ENCODE peak calls at places on chromosomes 1 and 21, in eight cellular contexts. I is transverse colon; G is iPS DF 6.9; A is heart left ventricle; M is CD8-positive, alpha-beta memory T cell; K is fibroblast of lung; L is GM23248; X is hepatocyte. Q is an unnamed sample.
A peak's percentile ranks its signal among the peaks of the same experiment; 100 is the strongest.

GRCh38 chr1:24981632-24982007 is 51.5 kb upstream of the RUNX3 start:
- DNase-seq in I (no peak), G (no peak), A (no peak), M (peak; percentile 55), K (no peak), L (no peak), X (no peak), Q (no peak)

GRCh38 chr1:183284086-183284485 is 98.0 kb downstream of the LAMC2 start:
- DNase-seq in I (no peak), G (no peak), A (no peak), M (no peak), K (no peak), L (no peak), X (no peak), Q (no peak)

GRCh38 chr1:162381383-162381782 is at the start of gene C1orf226:
- DNase-seq in I (peak; percentile 46), G (no peak), A (no peak), M (no peak), K (no peak), L (peak; percentile 19), X (peak; percentile 76), Q (peak; percentile 98)

GRCh38 chr21:35354078-35354477 is 305.0 kb upstream of the RUNX1 start:
- DNase-seq in I (no peak), G (no peak), A (no peak), M (no peak), K (no peak), L (no peak), X (no peak), Q (no peak)

GRCh38 chr1:179083031-179083345 is 1.1 kb downstream of the TOR3A start:
- DNase-seq in I (no peak), G (no peak), A (no peak), M (peak; percentile 25), K (peak; percentile 18), L (peak; percentile 63), X (no peak), Q (no peak)

GRCh38 chr1:17597651-17598050 is 58.2 kb downstream of the ARHGEF10L start:
- DNase-seq in I (peak; percentile 46), G (no peak), A (no peak), M (no peak), K (no peak), L (no peak), X (peak; percentile 57), Q (peak; percentile 48)

GRCh38 chr1:153422450-153423068 is 6.2 kb downstream of the S100A7A start:
- DNase-seq in I (peak; percentile 66), G (peak; percentile 25), A (peak; percentile 59), M (peak; percentile 49), K (peak; percentile 66), L (peak; percentile 62), X (peak; percentile 77), Q (peak; percentile 61)

GRCh38 chr1:31153423-31153822 is 86.3 kb downstream of the NKAIN1 start:
- DNase-seq in I (no peak), G (no peak), A (no peak), M (no peak), K (no peak), L (peak; percentile 18), X (no peak), Q (no peak)

GRCh38 chr1:227311389-227312001 is 6.8 kb downstream of the CDC42BPA start:
- DNase-seq in I (no peak), G (no peak), A (no peak), M (no peak), K (no peak), L (no peak), X (no peak), Q (no peak)
- H3K4me1 ChIP-seq in I (peaks cover 32% of the 10 kb centered on the region), G (no peaks in the 10 kb centered on the region), A (peaks cover 7% of the 10 kb centered on the region), M (no peaks in the 10 kb centered on the region), K (peaks cover 2% of the 10 kb centered on the region), L (peaks cover 24% of the 10 kb centered on the region), X (no peaks in the 10 kb centered on the region), Q (peaks cover 6% of the 10 kb centered on the region)

GRCh38 chr1:89001510-89001909 is 9.1 kb upstream of the KYAT3 start:
- DNase-seq in I (no peak), G (no peak), A (no peak), M (no peak), K (no peak), L (peak; percentile 34), X (no peak), Q (no peak)

DNA sequence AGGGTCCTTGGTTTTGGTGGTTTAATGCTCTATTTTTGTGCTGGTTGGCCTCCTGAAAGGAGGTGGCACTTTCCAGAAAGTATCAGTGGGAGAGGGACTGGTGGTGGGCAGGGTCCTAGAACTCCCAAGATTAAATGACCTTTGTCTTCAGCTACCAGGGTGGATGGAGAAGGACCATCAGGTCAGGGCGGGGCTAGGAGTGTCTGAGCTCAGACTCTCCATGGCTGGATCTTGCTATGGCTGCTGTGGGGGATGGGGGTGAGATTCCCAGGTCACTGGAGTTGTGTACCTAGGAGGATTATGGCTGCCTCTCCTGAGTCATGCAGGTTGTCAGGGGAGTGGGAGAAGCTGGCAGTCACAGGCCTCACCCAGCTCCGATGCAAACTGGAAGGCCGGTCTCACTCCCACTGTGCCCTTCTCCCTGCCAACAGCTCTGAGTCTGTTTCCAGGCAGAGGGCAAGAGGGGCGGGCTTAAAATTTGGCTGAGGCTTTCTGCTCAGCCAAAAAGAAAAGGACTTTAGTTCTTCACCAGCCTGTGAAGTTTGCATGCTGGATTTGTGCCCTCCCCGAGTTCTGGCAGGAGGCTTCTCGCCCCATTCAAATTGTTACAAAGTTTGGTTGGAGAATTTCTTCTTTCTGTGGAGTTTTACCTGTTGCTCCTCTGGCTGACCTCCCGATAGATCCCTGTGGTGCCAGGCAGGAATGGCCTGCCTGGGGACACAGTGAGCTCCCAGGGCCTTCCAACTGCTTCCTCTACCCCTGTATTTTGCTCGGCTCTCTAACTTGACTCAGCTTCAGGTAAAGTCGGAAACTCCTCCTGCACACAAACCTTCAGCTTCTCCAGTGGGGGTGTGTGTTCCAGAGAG is 13.1 kb upstream of the KYAT3 start:
- DNase-seq in I (peak; percentile 30), G (no peak), A (no peak), M (no peak), K (no peak), L (no peak), X (no peak), Q (peak; percentile 57)
- H3K27ac ChIP-seq in I (no peak overlapping the region), G (no peak overlapping the region), A (no peak overlapping the region), M (no peak overlapping the region), K (no peak overlapping the region), L (no peak overlapping the region), X (no peak overlapping the region), Q (peak overlapping the region; percentile 55)

GRCh38 chr1:148328884-148329283 is 154.2 kb downstream of the PPIAL4G start:
- DNase-seq in I (no peak), G (no peak), A (no peak), M (no peak), K (no peak), L (no peak), X (no peak), Q (no peak)

GRCh38 chr1:148334339-148335130 is 148.6 kb downstream of the PPIAL4G start:
- DNase-seq in I (peak; percentile 92), G (peak; percentile 88), A (peak; percentile 81), M (peak; percentile 74), K (peak; percentile 92), L (peak; percentile 79), X (peak; percentile 91), Q (peak; percentile 94)

GRCh38 chr1:148333875-148334338 is 149.2 kb downstream of the PPIAL4G start:
- DNase-seq in I (no peak), G (no peak), A (no peak), M (no peak), K (no peak), L (no peak), X (no peak), Q (no peak)
- H3K4me3 ChIP-seq in I (peak overlapping the region; percentile 23), G (peak overlapping the region; percentile 45), A (peak overlapping the region; percentile 56), M (peak overlapping the region; percentile 74), K (peak overlapping the region; percentile 75), L (peak overlapping the region; percentile 77), X (peak overlapping the region; percentile 25), Q (peak overlapping the region; percentile 44)

DNA sequence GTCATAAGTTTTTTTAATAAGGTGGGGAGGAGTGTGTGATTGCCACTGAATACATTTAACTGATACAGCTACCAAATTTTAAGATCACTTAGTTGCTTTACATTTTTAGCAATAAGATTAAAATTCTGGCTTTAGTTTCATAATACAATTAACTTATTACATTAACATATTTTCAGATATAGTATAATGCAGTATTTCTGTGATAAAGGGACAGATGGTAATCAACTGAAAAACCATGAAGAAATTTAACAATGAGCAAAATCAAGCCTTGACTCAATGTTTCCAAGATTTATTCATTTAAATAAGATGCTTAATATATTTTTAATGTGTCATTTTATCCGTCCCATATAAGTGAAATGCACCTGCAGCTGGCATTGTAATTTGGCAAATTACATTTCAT is 4.0 kb downstream of the TOMM20 start:
- DNase-seq in I (no peak), G (no peak), A (no peak), M (no peak), K (no peak), L (no peak), X (no peak), Q (no peak)
- H3K4me1 ChIP-seq in I (peaks cover 52% of the 10 kb centered on the region), G (no peaks in the 10 kb centered on the region), A (peaks cover 6% of the 10 kb centered on the region), M (peaks cover 55% of the 10 kb centered on the region), K (no peaks in the 10 kb centered on the region), L (peaks cover 33% of the 10 kb centered on the region), X (peaks cover 9% of the 10 kb centered on the region), Q (peaks cover 10% of the 10 kb centered on the region)

GRCh38 chr1:38009841-38010180 is 2.7 kb upstream of the UTP11 start:
- DNase-seq in I (no peak), G (no peak), A (no peak), M (no peak), K (no peak), L (no peak), X (no peak), Q (no peak)

GRCh38 chr1:38013027-38013588 is 574 bp downstream of the UTP11 start:
- DNase-seq in I (no peak), G (no peak), A (no peak), M (no peak), K (peak; percentile 80), L (peak; percentile 79), X (peak; percentile 87), Q (no peak)

GRCh38 chr1:38005195-38006007 is at the start of gene FHL3:
- DNase-seq in I (peak; percentile 66), G (no peak), A (peak; percentile 84), M (no peak), K (peak; percentile 38), L (peak; percentile 73), X (peak; percentile 82), Q (no peak)

GRCh38 chr1:38006008-38006828 is 904 bp upstream of the FHL3 start:
- DNase-seq in I (no peak), G (no peak), A (peak; percentile 71), M (no peak), K (no peak), L (no peak), X (no peak), Q (no peak)

DNA sequence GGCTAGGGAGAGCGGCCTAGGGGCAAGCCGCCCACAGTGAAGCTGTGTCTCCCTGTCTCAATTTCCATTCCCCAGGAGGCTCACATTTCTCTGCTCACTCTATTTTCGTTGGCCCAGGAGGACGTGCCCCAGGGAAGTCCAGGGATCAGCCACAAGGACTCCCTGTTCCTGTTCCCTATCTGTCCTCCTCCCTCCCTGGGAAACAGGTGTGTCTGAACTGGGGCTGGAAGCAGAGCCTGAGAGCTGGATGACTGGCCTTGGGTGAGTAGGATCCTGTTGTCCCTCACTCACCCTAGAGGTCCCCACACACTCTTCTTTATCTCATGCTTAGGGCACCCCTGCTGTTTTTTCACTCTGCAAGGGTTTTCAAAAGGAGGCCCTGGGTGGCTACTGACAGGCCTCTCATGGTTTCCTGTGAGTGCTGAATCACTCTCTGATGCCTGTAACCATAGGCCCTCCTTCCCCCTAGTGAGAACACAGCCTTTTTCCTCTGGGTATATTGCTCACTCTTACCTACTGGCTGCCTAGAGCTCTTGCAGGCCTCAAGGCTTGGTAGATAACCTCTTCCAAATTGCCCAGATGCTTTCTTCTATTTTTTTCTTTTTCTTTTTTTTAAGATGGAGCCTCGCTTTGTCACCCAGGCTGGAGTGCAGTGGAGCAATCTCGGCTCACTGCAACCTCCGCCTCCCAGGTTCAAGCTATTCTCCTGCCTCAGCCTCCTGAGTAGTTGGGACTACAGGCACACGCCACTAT is 3.3 kb upstream of the UTP11 start:
- DNase-seq in I (no peak), G (no peak), A (no peak), M (peak; percentile 52), K (no peak), L (peak; percentile 85), X (peak; percentile 34), Q (peak; percentile 46)
- H3K27ac ChIP-seq in I (no peak overlapping the region), G (no peak overlapping the region), A (no peak overlapping the region), M (peak overlapping the region; percentile 67), K (no peak overlapping the region), L (peak overlapping the region; percentile 70), X (peak overlapping the region; percentile 46), Q (peak overlapping the region; percentile 22)